ENCODE peak calls at places on chromosomes 2 and 18, in four cellular contexts. K is IMR-90, E is sigmoid colon, P is lower leg skin. J is an unnamed sample.
A peak's percentile ranks its signal among the peaks of the same experiment; 100 is the strongest.

GRCh38 chr2:230012242-230012884 is 56.4 kb downstream of the SLC16A14 start:
- DNase-seq in K (peak; percentile 43), E (no peak), P (no peak), J (peak; percentile 2)

GRCh38 chr2:67286981-67287759 is 110.0 kb upstream of the ETAA1 start:
- DNase-seq in K (no peak), E (no peak), P (no peak), J (peak; percentile 74)

GRCh38 chr18:74333091-74333490 is 17.5 kb downstream of the C18orf63 start:
- DNase-seq in K (no peak), E (no peak), P (no peak), J (peak; percentile 44)

GRCh38 chr2:3547915-3548314 is 10.2 kb downstream of the RNASEH1 start:
- DNase-seq in K (no peak), E (no peak), P (no peak), J (no peak)

GRCh38 chr2:64133828-64134227 is 10.4 kb downstream of the PELI1 start:
- DNase-seq in K (peak; percentile 85), E (no peak), P (no peak), J (peak; percentile 30)

GRCh38 chr18:52156166-52156565 is 183.8 kb upstream of the DCC start:
- DNase-seq in K (no peak), E (no peak), P (no peak), J (no peak)

GRCh38 chr2:215590353-215590752 is 154.5 kb upstream of the FN1 start:
- DNase-seq in K (peak; percentile 55), E (no peak), P (no peak), J (no peak)

GRCh38 chr2:233287871-233288270 is 19.7 kb upstream of the SAG start:
- DNase-seq in K (no peak), E (no peak), P (peak; percentile 15), J (no peak)

GRCh38 chr2:200376422-200377142 is 70.1 kb downstream of the SPATS2L start:
- DNase-seq in K (no peak), E (no peak), P (no peak), J (no peak)

GRCh38 chr18:58995663-58996062 is 131.0 kb downstream of the ZNF532 start:
- DNase-seq in K (no peak), E (no peak), P (no peak), J (no peak)

GRCh38 chr2:181395871-181396574 is 61.2 kb upstream of the ITGA4 start:
- DNase-seq in K (no peak), E (no peak), P (no peak), J (no peak)

GRCh38 chr2:241639385-241639784 is 1.9 kb downstream of the ATG4B start:
- DNase-seq in K (no peak), E (no peak), P (no peak), J (no peak)

GRCh38 chr2:232534940-232535735 is 4.4 kb upstream of the CHRNG start:
- DNase-seq in K (no peak), E (peak; percentile 56), P (peak; percentile 62), J (no peak)

GRCh38 chr2:95203911-95204310 is 3.4 kb upstream of the ZNF892 start:
- DNase-seq in K (no peak), E (no peak), P (no peak), J (no peak)

GRCh38 chr18:38651736-38652135 is 1086.1 kb upstream of the CELF4 start:
- DNase-seq in K (no peak), E (no peak), P (no peak), J (no peak)

GRCh38 chr2:53793261-53793660 is 6.4 kb downstream of the ERLEC1 start:
- DNase-seq in K (no peak), E (no peak), P (no peak), J (no peak)

GRCh38 chr2:1233280-1233679 is 180.0 kb upstream of the TPO start:
- DNase-seq in K (no peak), E (no peak), P (no peak), J (no peak)

GRCh38 chr2:177187631-177188312 is 24.8 kb upstream of the HNRNPA3 start:
- DNase-seq in K (peak; percentile 46), E (no peak), P (no peak), J (no peak)

GRCh38 chr2:120907822-120908221 is 172.2 kb downstream of the GLI2 start:
- DNase-seq in K (no peak), E (no peak), P (no peak), J (no peak)

GRCh38 chr2:40123746-40124145 is 328.1 kb downstream of the SLC8A1 start:
- DNase-seq in K (peak; percentile 24), E (no peak), P (no peak), J (no peak)

GRCh38 chr18:29301048-29301447 is 1124.1 kb upstream of the CDH2 start:
- DNase-seq in K (no peak), E (no peak), P (no peak), J (no peak)

GRCh38 chr2:1837458-1837857 is 93.1 kb upstream of the PXDN start:
- DNase-seq in K (no peak), E (no peak), P (no peak), J (no peak)

GRCh38 chr2:228600265-228600664 is 418.8 kb upstream of the SPHKAP start:
- DNase-seq in K (peak; percentile 88), E (no peak), P (no peak), J (peak; percentile 10)
- H3K4me3 ChIP-seq in K (no peak overlapping the region), E (no peak overlapping the region), P (no peak overlapping the region), J (no peak overlapping the region)

DNA sequence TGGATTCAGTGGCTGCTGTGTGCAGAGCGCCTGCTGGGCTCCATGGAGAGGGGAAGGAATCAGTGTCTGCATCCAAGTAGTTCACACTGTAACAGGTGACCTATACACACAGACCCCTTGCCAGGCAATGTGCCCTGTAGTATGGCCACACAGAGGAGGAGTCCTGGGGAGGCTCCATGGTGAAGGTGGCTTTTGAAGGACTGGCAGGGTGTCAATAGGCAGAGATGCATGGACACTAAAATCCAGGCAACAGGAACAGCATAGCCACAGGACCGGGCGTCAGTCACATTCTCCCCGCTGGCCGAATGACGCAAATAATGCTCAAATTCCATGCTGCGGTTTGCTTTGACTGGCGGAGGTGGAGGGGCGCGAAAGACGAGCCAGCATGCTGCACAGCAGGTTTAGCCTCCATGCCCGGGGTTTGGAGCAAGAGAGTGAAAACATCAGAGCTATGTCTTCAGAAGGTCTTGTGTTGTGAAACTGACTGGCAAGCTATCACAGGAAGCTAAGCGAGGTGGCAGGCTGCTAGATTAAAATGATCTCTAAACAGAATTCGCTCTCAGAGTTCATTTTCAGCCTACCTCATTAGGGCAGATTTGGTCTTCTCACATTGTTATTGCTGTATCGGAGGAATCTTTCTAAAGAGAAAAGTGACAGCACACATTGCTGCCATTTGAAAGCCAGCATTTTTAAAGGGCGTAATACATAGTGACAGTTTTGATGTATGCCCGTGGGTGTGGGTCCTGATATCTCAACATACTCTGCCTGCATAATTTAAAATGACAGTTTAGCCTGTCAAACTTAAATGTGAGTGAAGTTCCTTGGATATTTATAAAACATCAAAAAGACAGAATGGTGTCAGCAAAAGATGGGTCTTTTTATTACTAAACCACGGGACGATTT is 1.1 kb upstream of the CHMP1B start:
- DNase-seq in K (peak; percentile 96), E (peak; percentile 91), P (peak; percentile 95), J (peak; percentile 12)
- H3K4me3 ChIP-seq in K (peak overlapping the region; percentile 83), E (peak overlapping the region; percentile 72), P (no peak overlapping the region), J (peak overlapping the region; percentile 88)

GRCh38 chr2:132662742-132663141 is 7.3 kb downstream of the LYPD1 start:
- DNase-seq in K (peak; percentile 91), E (no peak), P (no peak), J (no peak)
- H3K4me3 ChIP-seq in K (peak overlapping the region; percentile 1), E (no peak overlapping the region), P (no peak overlapping the region), J (no peak overlapping the region)

DNA sequence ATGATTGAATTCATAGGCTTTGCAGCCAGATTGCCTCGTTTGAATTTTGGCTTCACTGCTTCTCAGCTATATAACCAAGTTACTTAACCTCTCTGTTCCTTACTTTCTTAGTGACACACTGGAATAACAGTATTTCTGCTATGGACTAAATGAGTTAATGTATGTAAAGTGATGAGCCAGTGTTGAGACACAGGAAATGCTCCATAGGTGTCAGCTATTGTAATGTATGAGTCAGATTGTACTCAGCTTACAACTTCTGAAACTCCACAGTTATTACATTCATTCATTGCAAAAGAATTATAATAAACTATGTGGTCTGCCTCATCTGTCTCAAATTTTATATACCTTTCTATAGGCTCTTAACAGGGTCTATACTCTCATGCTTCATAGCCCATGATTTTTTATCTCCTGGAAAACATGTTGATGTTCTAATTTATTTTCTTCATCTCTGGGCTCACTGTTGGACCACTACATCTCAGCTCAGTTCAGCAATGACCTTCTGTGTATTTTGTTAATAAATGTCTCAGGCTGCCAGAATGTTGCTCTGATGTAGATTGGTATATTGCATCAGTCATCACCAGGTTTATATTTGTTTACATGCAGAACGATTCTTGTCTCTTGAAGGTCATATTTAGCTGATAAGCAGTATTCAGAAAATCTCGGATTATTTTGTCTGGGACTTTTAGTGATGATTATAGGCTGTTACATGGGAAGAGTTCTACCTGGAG is 76.2 kb downstream of the MAP3K20 start:
- DNase-seq in K (peak; percentile 90), E (no peak), P (no peak), J (no peak)
- H3K4me3 ChIP-seq in K (no peak overlapping the region), E (no peak overlapping the region), P (no peak overlapping the region), J (no peak overlapping the region)

GRCh38 chr2:238290079-238290478 is 1.7 kb upstream of the PER2 start:
- DNase-seq in K (no peak), E (peak; percentile 72), P (peak; percentile 93), J (peak; percentile 62)
- H3K4me3 ChIP-seq in K (no peak overlapping the region), E (no peak overlapping the region), P (no peak overlapping the region), J (no peak overlapping the region)

DNA sequence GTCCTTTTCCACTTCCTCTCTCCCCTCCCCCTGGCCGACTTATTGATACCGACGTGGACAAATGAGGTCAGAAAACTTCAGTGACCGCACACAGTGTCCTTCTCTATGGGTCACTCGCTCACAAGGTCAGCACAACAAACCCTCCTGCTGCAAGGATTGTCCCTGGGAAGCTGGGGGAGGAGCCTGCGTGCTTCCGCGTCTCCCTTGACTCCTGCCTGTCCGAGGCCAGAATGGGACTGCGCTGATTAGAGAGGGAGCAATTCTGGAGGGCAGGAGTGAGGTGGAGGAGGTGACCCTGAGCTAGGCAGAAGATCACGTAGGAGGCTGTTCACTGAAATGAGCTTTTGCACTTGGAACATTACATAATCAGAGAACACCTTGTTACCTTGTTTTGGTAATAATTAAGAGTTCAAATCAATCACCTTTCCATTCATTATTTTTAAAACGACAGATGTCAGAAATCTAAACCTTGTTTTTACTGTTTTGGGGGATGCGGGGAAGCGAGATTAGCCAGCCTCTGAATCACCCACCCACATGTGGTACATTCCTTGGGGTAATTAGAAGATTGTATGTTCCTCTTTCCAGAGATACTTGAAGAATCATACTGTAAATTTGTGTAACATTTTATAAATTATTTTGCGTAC is 70.6 kb downstream of the CTAGE1 start:
- DNase-seq in K (peak; percentile 73), E (peak; percentile 71), P (no peak), J (peak; percentile 71)
- H3K4me3 ChIP-seq in K (no peak overlapping the region), E (no peak overlapping the region), P (no peak overlapping the region), J (peak overlapping the region; percentile 47)

DNA sequence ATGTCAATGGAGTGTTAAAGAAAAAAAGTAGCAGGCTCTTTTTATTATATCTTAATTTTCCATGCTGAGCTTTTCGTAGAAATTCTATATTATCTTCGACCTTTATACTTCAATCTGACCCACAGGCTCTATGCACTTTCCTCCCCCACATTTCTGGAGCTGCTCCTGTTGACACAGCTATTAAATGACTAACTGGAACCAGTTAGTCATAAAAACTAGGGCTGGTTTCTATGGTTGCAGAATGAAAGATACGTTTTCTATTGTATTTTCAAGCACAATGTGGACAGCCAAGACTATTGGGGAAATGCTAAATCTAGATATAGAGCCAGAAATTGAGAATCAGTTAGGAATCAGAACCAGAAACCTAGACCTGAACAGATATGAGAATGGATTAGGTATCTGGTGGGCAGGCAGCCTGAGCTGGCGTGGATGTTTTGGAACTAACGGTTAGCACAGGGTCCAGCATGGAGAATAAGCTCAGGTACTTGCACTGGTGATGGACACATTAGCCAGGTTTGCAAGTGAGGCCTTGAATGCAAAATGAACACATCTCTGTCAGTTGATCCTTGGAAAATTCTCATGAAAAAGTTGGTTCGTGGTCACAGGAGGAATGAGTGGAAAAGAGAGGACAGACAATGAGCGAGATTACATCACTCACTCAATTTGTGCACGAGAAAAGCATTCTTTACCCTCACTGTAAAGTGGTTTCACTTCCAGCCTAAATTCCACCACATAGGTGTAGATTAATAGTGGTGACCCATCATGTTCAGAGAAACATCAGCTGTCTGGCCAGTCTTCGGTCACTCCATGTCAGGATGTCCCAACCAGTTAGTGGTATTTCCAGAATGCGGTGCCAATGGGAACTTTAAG is 144.6 kb upstream of the EPHA4 start:
- DNase-seq in K (peak; percentile 34), E (no peak), P (no peak), J (no peak)
- H3K4me3 ChIP-seq in K (no peak overlapping the region), E (no peak overlapping the region), P (no peak overlapping the region), J (no peak overlapping the region)